ENCODE peak calls at places on chromosome 7, in nine cellular contexts. S, K, Y, D, M, U, F, H and I are unnamed samples.

GRCh38 chr7:2116903-2117680 is 115.7 kb downstream of the MAD1L1 start:
- DNase-seq in F (no peak), Y (no peak), U (no peak), H (no peak), D (no peak), S (no peak), M (no peak), K (peak; percentile 53), I (peak; percentile 76)

GRCh38 chr7:28328161-28328560 is 84.2 kb upstream of the CREB5 start:
- DNase-seq in Y (no peak), D (no peak), H (no peak), U (no peak), K (no peak), M (no peak), S (no peak), F (no peak), I (no peak)

GRCh38 chr7:27164381-27165088 is 802 bp downstream of the HOXA9 start:
- DNase-seq in H (no peak), U (no peak), S (no peak), K (peak; percentile 68), F (no peak), M (no peak), D (no peak), Y (no peak), I (no peak)

GRCh38 chr7:20541615-20542349 is 73.7 kb upstream of the ABCB5 start:
- DNase-seq in U (no peak), K (no peak), Y (no peak), F (no peak), D (no peak), H (no peak), S (no peak), M (no peak), I (no peak)

GRCh38 chr7:491292-491957 is 28.2 kb downstream of the PDGFA start:
- DNase-seq in M (no peak), U (no peak), F (no peak), S (no peak), H (no peak), K (no peak), Y (no peak), D (no peak), I (peak; percentile 55)

GRCh38 chr7:52539414-52539813 is 496.0 kb upstream of the POM121L12 start:
- DNase-seq in D (no peak), H (no peak), Y (no peak), M (no peak), S (no peak), K (no peak), F (no peak), U (no peak), I (no peak)

GRCh38 chr7:159070422-159071148 is 74.1 kb downstream of the VIPR2 start:
- DNase-seq in Y (no peak), F (peak; percentile 15), D (peak; percentile 13), U (peak; percentile 31), M (no peak), S (no peak), K (no peak), H (no peak), I (no peak)

GRCh38 chr7:70640266-70640833 is 491.6 kb upstream of the GALNT17 start:
- DNase-seq in S (no peak), M (peak; percentile 9), F (no peak), Y (no peak), K (no peak), U (no peak), D (no peak), H (peak; percentile 81), I (no peak)

GRCh38 chr7:36526720-36527548 is 137.3 kb downstream of the ANLN start:
- DNase-seq in M (peak; percentile 30), U (peak; percentile 5), D (no peak), K (peak; percentile 48), H (peak; percentile 94), S (peak; percentile 30), Y (no peak), F (no peak), I (no peak)

GRCh38 chr7:13715534-13715933 is 273.9 kb downstream of the ETV1 start:
- DNase-seq in M (no peak), Y (no peak), D (no peak), F (no peak), K (no peak), S (no peak), H (no peak), U (no peak), I (no peak)

GRCh38 chr7:96521068-96521629 is 188.5 kb downstream of the SEM1 start:
- DNase-seq in D (no peak), M (no peak), Y (no peak), S (no peak), U (no peak), H (no peak), F (no peak), K (no peak), I (no peak)

GRCh38 chr7:94710256-94710655 is 54.3 kb upstream of the SGCE start:
- DNase-seq in S (no peak), F (no peak), Y (no peak), K (no peak), M (no peak), U (no peak), H (no peak), D (no peak), I (no peak)

GRCh38 chr7:105388373-105389089 is at the start of gene SRPK2:
- DNase-seq in U (peak; percentile 95), M (peak; percentile 25), K (peak; percentile 83), S (peak; percentile 68), H (peak; percentile 73), Y (peak; percentile 77), F (peak; percentile 82), D (peak; percentile 60), I (peak; percentile 83)

GRCh38 chr7:108299251-108300014 is 156.8 kb downstream of the NRCAM start:
- DNase-seq in S (peak; percentile 88), U (no peak), M (no peak), F (no peak), K (peak; percentile 48), H (peak; percentile 58), Y (no peak), D (no peak), I (no peak)

GRCh38 chr7:49644402-49645166 is 128.9 kb upstream of the VWC2 start:
- DNase-seq in U (no peak), M (no peak), S (no peak), F (no peak), D (no peak), H (no peak), Y (no peak), K (no peak), I (no peak)

GRCh38 chr7:94423865-94424264 is 29.2 kb downstream of the COL1A2 start:
- DNase-seq in U (no peak), S (no peak), M (peak; percentile 55), D (no peak), H (peak; percentile 81), Y (no peak), F (no peak), K (no peak), I (no peak)

GRCh38 chr7:2521341-2521745 is 1.8 kb downstream of the LFNG start:
- DNase-seq in D (no peak), M (no peak), Y (no peak), U (no peak), S (peak; percentile 30), K (no peak), F (peak; percentile 46), H (peak; percentile 45), I (no peak)

GRCh38 chr7:92058040-92058439 is 76.2 kb downstream of the CYP51A1 start:
- DNase-seq in S (no peak), M (no peak), Y (no peak), F (peak; percentile 23), H (no peak), K (no peak), U (no peak), D (no peak), I (no peak)

GRCh38 chr7:118080947-118081346 is 103.0 kb upstream of the LSM8 start:
- DNase-seq in F (peak; percentile 23), U (no peak), Y (no peak), M (no peak), D (no peak), H (peak; percentile 66), S (peak; percentile 92), K (no peak), I (no peak)

GRCh38 chr7:40329601-40330153 is 194.9 kb downstream of the SUGCT start:
- DNase-seq in S (peak; percentile 72), Y (no peak), F (no peak), M (peak; percentile 9), H (peak; percentile 68), D (no peak), U (no peak), K (peak; percentile 73), I (no peak)

GRCh38 chr7:118082506-118082905 is 101.5 kb upstream of the LSM8 start:
- DNase-seq in F (no peak), S (no peak), Y (no peak), M (no peak), U (no peak), D (no peak), K (no peak), H (no peak), I (no peak)

GRCh38 chr7:29915481-29916215 is 74.0 kb downstream of the SCRN1 start:
- DNase-seq in Y (no peak), H (peak; percentile 30), F (no peak), D (no peak), K (peak; percentile 21), U (no peak), M (no peak), S (no peak), I (no peak)

GRCh38 chr7:74138334-74138867 is 35.8 kb upstream of the EIF4H start:
- DNase-seq in U (no peak), F (peak; percentile 29), Y (no peak), S (no peak), D (no peak), H (no peak), M (no peak), K (no peak), I (no peak)

GRCh38 chr7:102303669-102304422 is 17.2 kb downstream of the SH2B2 start:
- DNase-seq in Y (no peak), S (no peak), U (no peak), H (no peak), D (no peak), M (no peak), K (no peak), F (no peak), I (no peak)

GRCh38 chr7:123598657-123599056 is 3.0 kb upstream of the ASB15 start:
- DNase-seq in U (no peak), M (no peak), K (no peak), S (no peak), Y (no peak), F (no peak), H (no peak), D (no peak), I (no peak)

GRCh38 chr7:7851991-7852390 is 116.6 kb upstream of the GLCCI1 start:
- DNase-seq in Y (no peak), H (no peak), K (no peak), D (no peak), S (no peak), F (no peak), U (no peak), M (no peak), I (no peak)

GRCh38 chr7:131683536-131684125 is 127.2 kb upstream of the PODXL start:
- DNase-seq in K (no peak), H (no peak), U (peak; percentile 76), M (no peak), D (no peak), Y (no peak), S (no peak), F (no peak), I (no peak)

GRCh38 chr7:304574-305409 is 14.8 kb downstream of the FOXL3 start:
- DNase-seq in Y (no peak), D (no peak), U (no peak), F (no peak), S (no peak), M (no peak), H (no peak), K (no peak), I (no peak)

GRCh38 chr7:46545790-46546189 is 624.7 kb upstream of the IGFBP3 start:
- DNase-seq in H (peak; percentile 93), F (no peak), M (no peak), D (no peak), Y (no peak), U (no peak), S (peak; percentile 90), K (peak; percentile 75), I (no peak)

GRCh38 chr7:46879783-46880182 is 702.1 kb downstream of the TNS3 start:
- DNase-seq in H (no peak), K (peak; percentile 26), D (no peak), F (no peak), S (no peak), U (no peak), M (no peak), Y (no peak), I (no peak)

GRCh38 chr7:102869195-102869594 is 43.6 kb upstream of the LRRC17 start:
- DNase-seq in M (no peak), U (no peak), D (no peak), Y (no peak), H (no peak), S (no peak), F (no peak), K (no peak), I (no peak)